ENCODE peak calls at places on chromosomes 7 and 10, in ten cellular contexts. One of them, this sample, is unnamed.

GRCh38 chr10:3484306-3485187 is 300.5 kb downstream of the KLF6 start:
- DNase-seq in stomach: no peak
- DNase-seq in mucosa of gallbladder: no peak
- DNase-seq in posterior vena cava: peak; percentile 71
- DNase-seq in astrocyte of the spinal cord: peak; percentile 55
- DNase-seq in hypothalamus: no peak
- DNase-seq in activated T-helper 1 cell treated with anti-CD3 and anti-CD28 coated beads, Interleukin-12 subunit alpha, Interleukin-12 subunit beta, Interleukin-2, Interleukin-4 antibody, amounts not matched to agents 30 ng/mL and 10 ng/mL and 1 ng/mL, durations not matched to agents 14 hours and 24 hours and 36 hours: no peak
- DNase-seq in naive B cell: peak; percentile 75
- DNase-seq in stimulated activated CD8-positive, alpha-beta memory T cell treated with anti-CD3 and anti-CD28 coated beads, Interleukin-4, amount 100 ng/mL, for 4 hours: no peak
- DNase-seq in Panc1: no peak
- DNase-seq in this sample: no peak

GRCh38 chr7:3957735-3958491 is 656.9 kb downstream of the SDK1 start:
- DNase-seq in stomach: no peak
- DNase-seq in mucosa of gallbladder: no peak
- DNase-seq in posterior vena cava: no peak
- DNase-seq in astrocyte of the spinal cord: no peak
- DNase-seq in hypothalamus: no peak
- DNase-seq in activated T-helper 1 cell treated with anti-CD3 and anti-CD28 coated beads, Interleukin-12 subunit alpha, Interleukin-12 subunit beta, Interleukin-2, Interleukin-4 antibody, amounts not matched to agents 30 ng/mL and 10 ng/mL and 1 ng/mL, durations not matched to agents 14 hours and 24 hours and 36 hours: no peak
- DNase-seq in naive B cell: peak; percentile 21
- DNase-seq in stimulated activated CD8-positive, alpha-beta memory T cell treated with anti-CD3 and anti-CD28 coated beads, Interleukin-4, amount 100 ng/mL, for 4 hours: no peak
- DNase-seq in Panc1: no peak
- DNase-seq in this sample: no peak

GRCh38 chr10:114504769-114505579 is 100.7 kb upstream of the AFAP1L2 start:
- DNase-seq in stomach: peak; percentile 61
- DNase-seq in mucosa of gallbladder: peak; percentile 46
- DNase-seq in posterior vena cava: peak; percentile 70
- DNase-seq in astrocyte of the spinal cord: peak; percentile 87
- DNase-seq in hypothalamus: no peak
- DNase-seq in activated T-helper 1 cell treated with anti-CD3 and anti-CD28 coated beads, Interleukin-12 subunit alpha, Interleukin-12 subunit beta, Interleukin-2, Interleukin-4 antibody, amounts not matched to agents 30 ng/mL and 10 ng/mL and 1 ng/mL, durations not matched to agents 14 hours and 24 hours and 36 hours: no peak
- DNase-seq in naive B cell: no peak
- DNase-seq in stimulated activated CD8-positive, alpha-beta memory T cell treated with anti-CD3 and anti-CD28 coated beads, Interleukin-4, amount 100 ng/mL, for 4 hours: no peak
- DNase-seq in Panc1: no peak
- DNase-seq in this sample: no peak

GRCh38 chr10:124249812-124250432 is 156.5 kb upstream of the CHST15 start:
- DNase-seq in stomach: peak; percentile 18
- DNase-seq in mucosa of gallbladder: no peak
- DNase-seq in posterior vena cava: no peak
- DNase-seq in astrocyte of the spinal cord: no peak
- DNase-seq in hypothalamus: no peak
- DNase-seq in activated T-helper 1 cell treated with anti-CD3 and anti-CD28 coated beads, Interleukin-12 subunit alpha, Interleukin-12 subunit beta, Interleukin-2, Interleukin-4 antibody, amounts not matched to agents 30 ng/mL and 10 ng/mL and 1 ng/mL, durations not matched to agents 14 hours and 24 hours and 36 hours: no peak
- DNase-seq in naive B cell: no peak
- DNase-seq in stimulated activated CD8-positive, alpha-beta memory T cell treated with anti-CD3 and anti-CD28 coated beads, Interleukin-4, amount 100 ng/mL, for 4 hours: no peak
- DNase-seq in Panc1: no peak
- DNase-seq in this sample: peak; percentile 47

GRCh38 chr7:150451097-150451793 is 815 bp downstream of the GIMAP8 start:
- DNase-seq in stomach: no peak
- DNase-seq in mucosa of gallbladder: peak; percentile 54
- DNase-seq in posterior vena cava: peak; percentile 90
- DNase-seq in astrocyte of the spinal cord: no peak
- DNase-seq in hypothalamus: no peak
- DNase-seq in activated T-helper 1 cell treated with anti-CD3 and anti-CD28 coated beads, Interleukin-12 subunit alpha, Interleukin-12 subunit beta, Interleukin-2, Interleukin-4 antibody, amounts not matched to agents 30 ng/mL and 10 ng/mL and 1 ng/mL, durations not matched to agents 14 hours and 24 hours and 36 hours: peak; percentile 64
- DNase-seq in naive B cell: no peak
- DNase-seq in stimulated activated CD8-positive, alpha-beta memory T cell treated with anti-CD3 and anti-CD28 coated beads, Interleukin-4, amount 100 ng/mL, for 4 hours: peak; percentile 46
- DNase-seq in Panc1: no peak
- DNase-seq in this sample: peak; percentile 85

GRCh38 chr7:108016841-108017775 is 14.1 kb upstream of the LAMB1 start:
- DNase-seq in stomach: no peak
- DNase-seq in mucosa of gallbladder: no peak
- DNase-seq in posterior vena cava: no peak
- DNase-seq in astrocyte of the spinal cord: peak; percentile 61
- DNase-seq in hypothalamus: no peak
- DNase-seq in activated T-helper 1 cell treated with anti-CD3 and anti-CD28 coated beads, Interleukin-12 subunit alpha, Interleukin-12 subunit beta, Interleukin-2, Interleukin-4 antibody, amounts not matched to agents 30 ng/mL and 10 ng/mL and 1 ng/mL, durations not matched to agents 14 hours and 24 hours and 36 hours: no peak
- DNase-seq in naive B cell: no peak
- DNase-seq in stimulated activated CD8-positive, alpha-beta memory T cell treated with anti-CD3 and anti-CD28 coated beads, Interleukin-4, amount 100 ng/mL, for 4 hours: no peak
- DNase-seq in Panc1: no peak
- DNase-seq in this sample: no peak

GRCh38 chr10:91758303-91759146 is 39.7 kb upstream of the TNKS2 start:
- DNase-seq in stomach: no peak
- DNase-seq in mucosa of gallbladder: no peak
- DNase-seq in posterior vena cava: no peak
- DNase-seq in astrocyte of the spinal cord: peak; percentile 79
- DNase-seq in hypothalamus: no peak
- DNase-seq in activated T-helper 1 cell treated with anti-CD3 and anti-CD28 coated beads, Interleukin-12 subunit alpha, Interleukin-12 subunit beta, Interleukin-2, Interleukin-4 antibody, amounts not matched to agents 30 ng/mL and 10 ng/mL and 1 ng/mL, durations not matched to agents 14 hours and 24 hours and 36 hours: no peak
- DNase-seq in naive B cell: peak; percentile 45
- DNase-seq in stimulated activated CD8-positive, alpha-beta memory T cell treated with anti-CD3 and anti-CD28 coated beads, Interleukin-4, amount 100 ng/mL, for 4 hours: no peak
- DNase-seq in Panc1: peak; percentile 39
- DNase-seq in this sample: no peak

GRCh38 chr7:27377988-27378387 is 135.4 kb downstream of the EVX1 start:
- DNase-seq in stomach: no peak
- DNase-seq in mucosa of gallbladder: no peak
- DNase-seq in posterior vena cava: no peak
- DNase-seq in astrocyte of the spinal cord: no peak
- DNase-seq in hypothalamus: no peak
- DNase-seq in activated T-helper 1 cell treated with anti-CD3 and anti-CD28 coated beads, Interleukin-12 subunit alpha, Interleukin-12 subunit beta, Interleukin-2, Interleukin-4 antibody, amounts not matched to agents 30 ng/mL and 10 ng/mL and 1 ng/mL, durations not matched to agents 14 hours and 24 hours and 36 hours: no peak
- DNase-seq in naive B cell: no peak
- DNase-seq in stimulated activated CD8-positive, alpha-beta memory T cell treated with anti-CD3 and anti-CD28 coated beads, Interleukin-4, amount 100 ng/mL, for 4 hours: no peak
- DNase-seq in Panc1: no peak
- DNase-seq in this sample: no peak

GRCh38 chr10:3781458-3782098 is 3.4 kb downstream of the KLF6 start:
- DNase-seq in stomach: peak; percentile 59
- DNase-seq in mucosa of gallbladder: peak; percentile 53
- DNase-seq in posterior vena cava: peak; percentile 88
- DNase-seq in astrocyte of the spinal cord: peak; percentile 61
- DNase-seq in hypothalamus: no peak
- DNase-seq in activated T-helper 1 cell treated with anti-CD3 and anti-CD28 coated beads, Interleukin-12 subunit alpha, Interleukin-12 subunit beta, Interleukin-2, Interleukin-4 antibody, amounts not matched to agents 30 ng/mL and 10 ng/mL and 1 ng/mL, durations not matched to agents 14 hours and 24 hours and 36 hours: no peak
- DNase-seq in naive B cell: no peak
- DNase-seq in stimulated activated CD8-positive, alpha-beta memory T cell treated with anti-CD3 and anti-CD28 coated beads, Interleukin-4, amount 100 ng/mL, for 4 hours: no peak
- DNase-seq in Panc1: no peak
- DNase-seq in this sample: peak; percentile 86

GRCh38 chr7:158495780-158496179 is 91.8 kb downstream of the PTPRN2 start:
- DNase-seq in stomach: peak; percentile 49
- DNase-seq in mucosa of gallbladder: no peak
- DNase-seq in posterior vena cava: no peak
- DNase-seq in astrocyte of the spinal cord: no peak
- DNase-seq in hypothalamus: no peak
- DNase-seq in activated T-helper 1 cell treated with anti-CD3 and anti-CD28 coated beads, Interleukin-12 subunit alpha, Interleukin-12 subunit beta, Interleukin-2, Interleukin-4 antibody, amounts not matched to agents 30 ng/mL and 10 ng/mL and 1 ng/mL, durations not matched to agents 14 hours and 24 hours and 36 hours: no peak
- DNase-seq in naive B cell: no peak
- DNase-seq in stimulated activated CD8-positive, alpha-beta memory T cell treated with anti-CD3 and anti-CD28 coated beads, Interleukin-4, amount 100 ng/mL, for 4 hours: no peak
- DNase-seq in Panc1: no peak
- DNase-seq in this sample: no peak

GRCh38 chr7:155811895-155812761 is at the start of gene SHH:
- DNase-seq in stomach: no peak
- DNase-seq in mucosa of gallbladder: peak; percentile 65
- DNase-seq in posterior vena cava: no peak
- DNase-seq in astrocyte of the spinal cord: peak; percentile 34
- DNase-seq in hypothalamus: no peak
- DNase-seq in activated T-helper 1 cell treated with anti-CD3 and anti-CD28 coated beads, Interleukin-12 subunit alpha, Interleukin-12 subunit beta, Interleukin-2, Interleukin-4 antibody, amounts not matched to agents 30 ng/mL and 10 ng/mL and 1 ng/mL, durations not matched to agents 14 hours and 24 hours and 36 hours: no peak
- DNase-seq in naive B cell: no peak
- DNase-seq in stimulated activated CD8-positive, alpha-beta memory T cell treated with anti-CD3 and anti-CD28 coated beads, Interleukin-4, amount 100 ng/mL, for 4 hours: no peak
- DNase-seq in Panc1: no peak
- DNase-seq in this sample: no peak

GRCh38 chr10:79266543-79267312 is 80.5 kb upstream of the PPIF start:
- DNase-seq in stomach: peak; percentile 47
- DNase-seq in mucosa of gallbladder: peak; percentile 70
- DNase-seq in posterior vena cava: peak; percentile 92
- DNase-seq in astrocyte of the spinal cord: peak; percentile 95
- DNase-seq in hypothalamus: no peak
- DNase-seq in activated T-helper 1 cell treated with anti-CD3 and anti-CD28 coated beads, Interleukin-12 subunit alpha, Interleukin-12 subunit beta, Interleukin-2, Interleukin-4 antibody, amounts not matched to agents 30 ng/mL and 10 ng/mL and 1 ng/mL, durations not matched to agents 14 hours and 24 hours and 36 hours: no peak
- DNase-seq in naive B cell: no peak
- DNase-seq in stimulated activated CD8-positive, alpha-beta memory T cell treated with anti-CD3 and anti-CD28 coated beads, Interleukin-4, amount 100 ng/mL, for 4 hours: no peak
- DNase-seq in Panc1: no peak
- DNase-seq in this sample: peak; percentile 89

GRCh38 chr10:29078919-29079318 is 210.0 kb upstream of the LYZL1 start:
- DNase-seq in stomach: no peak
- DNase-seq in mucosa of gallbladder: no peak
- DNase-seq in posterior vena cava: no peak
- DNase-seq in astrocyte of the spinal cord: no peak
- DNase-seq in hypothalamus: no peak
- DNase-seq in activated T-helper 1 cell treated with anti-CD3 and anti-CD28 coated beads, Interleukin-12 subunit alpha, Interleukin-12 subunit beta, Interleukin-2, Interleukin-4 antibody, amounts not matched to agents 30 ng/mL and 10 ng/mL and 1 ng/mL, durations not matched to agents 14 hours and 24 hours and 36 hours: no peak
- DNase-seq in naive B cell: no peak
- DNase-seq in stimulated activated CD8-positive, alpha-beta memory T cell treated with anti-CD3 and anti-CD28 coated beads, Interleukin-4, amount 100 ng/mL, for 4 hours: no peak
- DNase-seq in Panc1: no peak
- DNase-seq in this sample: no peak

GRCh38 chr10:70974351-70974901 is 86.1 kb upstream of the PCBD1 start:
- DNase-seq in stomach: no peak
- DNase-seq in mucosa of gallbladder: no peak
- DNase-seq in posterior vena cava: peak; percentile 46
- DNase-seq in astrocyte of the spinal cord: no peak
- DNase-seq in hypothalamus: no peak
- DNase-seq in activated T-helper 1 cell treated with anti-CD3 and anti-CD28 coated beads, Interleukin-12 subunit alpha, Interleukin-12 subunit beta, Interleukin-2, Interleukin-4 antibody, amounts not matched to agents 30 ng/mL and 10 ng/mL and 1 ng/mL, durations not matched to agents 14 hours and 24 hours and 36 hours: no peak
- DNase-seq in naive B cell: no peak
- DNase-seq in stimulated activated CD8-positive, alpha-beta memory T cell treated with anti-CD3 and anti-CD28 coated beads, Interleukin-4, amount 100 ng/mL, for 4 hours: no peak
- DNase-seq in Panc1: no peak
- DNase-seq in this sample: no peak

GRCh38 chr7:22487978-22488642 is 11.9 kb downstream of the STEAP1B start:
- DNase-seq in stomach: no peak
- DNase-seq in mucosa of gallbladder: no peak
- DNase-seq in posterior vena cava: no peak
- DNase-seq in astrocyte of the spinal cord: no peak
- DNase-seq in hypothalamus: no peak
- DNase-seq in activated T-helper 1 cell treated with anti-CD3 and anti-CD28 coated beads, Interleukin-12 subunit alpha, Interleukin-12 subunit beta, Interleukin-2, Interleukin-4 antibody, amounts not matched to agents 30 ng/mL and 10 ng/mL and 1 ng/mL, durations not matched to agents 14 hours and 24 hours and 36 hours: no peak
- DNase-seq in naive B cell: no peak
- DNase-seq in stimulated activated CD8-positive, alpha-beta memory T cell treated with anti-CD3 and anti-CD28 coated beads, Interleukin-4, amount 100 ng/mL, for 4 hours: no peak
- DNase-seq in Panc1: no peak
- DNase-seq in this sample: no peak

GRCh38 chr7:150914196-150914595 is 61.9 kb downstream of the AOC1 start:
- DNase-seq in stomach: no peak
- DNase-seq in mucosa of gallbladder: no peak
- DNase-seq in posterior vena cava: no peak
- DNase-seq in astrocyte of the spinal cord: no peak
- DNase-seq in hypothalamus: no peak
- DNase-seq in activated T-helper 1 cell treated with anti-CD3 and anti-CD28 coated beads, Interleukin-12 subunit alpha, Interleukin-12 subunit beta, Interleukin-2, Interleukin-4 antibody, amounts not matched to agents 30 ng/mL and 10 ng/mL and 1 ng/mL, durations not matched to agents 14 hours and 24 hours and 36 hours: no peak
- DNase-seq in naive B cell: no peak
- DNase-seq in stimulated activated CD8-positive, alpha-beta memory T cell treated with anti-CD3 and anti-CD28 coated beads, Interleukin-4, amount 100 ng/mL, for 4 hours: no peak
- DNase-seq in Panc1: no peak
- DNase-seq in this sample: no peak

This sample was measured in cardiac septum.